ENCODE peak calls at places on chromosome 5, in four cellular contexts. One of them, this sample, is unnamed.

GRCh38 chr5:57174128-57174849 is 430 bp downstream of the GPBP1 start:
- DNase-seq in NCI-H2081: peak; percentile 11
- DNase-seq in stimulated activated CD4-positive, alpha-beta T cell treated with anti-CD3 and anti-CD28 coated beads, Interleukin-15, amount 100 ng/mL, for 1 hour: no peak
- DNase-seq in Right ventricle myocardium superior: peak; percentile 59
- DNase-seq in this sample: no peak

GRCh38 chr5:14488697-14489096 is 92.9 kb upstream of the OTULINL start:
- DNase-seq in NCI-H2081: no peak
- DNase-seq in stimulated activated CD4-positive, alpha-beta T cell treated with anti-CD3 and anti-CD28 coated beads, Interleukin-15, amount 100 ng/mL, for 1 hour: no peak
- DNase-seq in Right ventricle myocardium superior: no peak
- DNase-seq in this sample: no peak

GRCh38 chr5:43305948-43306563 is 7.2 kb downstream of the HMGCS1 start:
- DNase-seq in NCI-H2081: peak; percentile 63
- DNase-seq in stimulated activated CD4-positive, alpha-beta T cell treated with anti-CD3 and anti-CD28 coated beads, Interleukin-15, amount 100 ng/mL, for 1 hour: no peak
- DNase-seq in Right ventricle myocardium superior: no peak
- DNase-seq in this sample: peak; percentile 38

GRCh38 chr5:172426086-172426485 is 28.2 kb downstream of the SH3PXD2B start:
- DNase-seq in NCI-H2081: no peak
- DNase-seq in stimulated activated CD4-positive, alpha-beta T cell treated with anti-CD3 and anti-CD28 coated beads, Interleukin-15, amount 100 ng/mL, for 1 hour: no peak
- DNase-seq in Right ventricle myocardium superior: no peak
- DNase-seq in this sample: no peak

GRCh38 chr5:2169417-2169787 is 286.7 kb upstream of the IRX4 start:
- DNase-seq in NCI-H2081: no peak
- DNase-seq in stimulated activated CD4-positive, alpha-beta T cell treated with anti-CD3 and anti-CD28 coated beads, Interleukin-15, amount 100 ng/mL, for 1 hour: no peak
- DNase-seq in Right ventricle myocardium superior: peak; percentile 15
- DNase-seq in this sample: no peak

GRCh38 chr5:1409386-1410110 is 35.7 kb downstream of the SLC6A3 start:
- DNase-seq in NCI-H2081: no peak
- DNase-seq in stimulated activated CD4-positive, alpha-beta T cell treated with anti-CD3 and anti-CD28 coated beads, Interleukin-15, amount 100 ng/mL, for 1 hour: no peak
- DNase-seq in Right ventricle myocardium superior: peak; percentile 34
- DNase-seq in this sample: no peak

GRCh38 chr5:35143841-35144240 is 86.4 kb downstream of the PRLR start:
- DNase-seq in NCI-H2081: no peak
- DNase-seq in stimulated activated CD4-positive, alpha-beta T cell treated with anti-CD3 and anti-CD28 coated beads, Interleukin-15, amount 100 ng/mL, for 1 hour: no peak
- DNase-seq in Right ventricle myocardium superior: no peak
- DNase-seq in this sample: no peak

GRCh38 chr5:179287071-179287470 is 58.2 kb downstream of the ADAMTS2 start:
- DNase-seq in NCI-H2081: no peak
- DNase-seq in stimulated activated CD4-positive, alpha-beta T cell treated with anti-CD3 and anti-CD28 coated beads, Interleukin-15, amount 100 ng/mL, for 1 hour: no peak
- DNase-seq in Right ventricle myocardium superior: peak; percentile 36
- DNase-seq in this sample: no peak

This sample was measured in NCI-H446.